ENCODE peak calls at places on chromosomes 11 and 22, in four cellular contexts. One of them, this sample, is unnamed.

GRCh38 chr11:76119032-76119431 is 87.3 kb downstream of the WNT11 start:
- DNase-seq in IMR-90: no peak
- DNase-seq in BE2C: no peak
- DNase-seq in heart right ventricle: no peak
- DNase-seq in this sample: no peak

GRCh38 chr22:38262051-38262795 is 10.6 kb downstream of the TMEM184B start:
- DNase-seq in IMR-90: no peak
- DNase-seq in BE2C: peak; percentile 51
- DNase-seq in heart right ventricle: peak; percentile 69
- DNase-seq in this sample: no peak

GRCh38 chr11:55920537-55920936 is 6.2 kb upstream of the OR5W2 start:
- DNase-seq in IMR-90: no peak
- DNase-seq in BE2C: no peak
- DNase-seq in heart right ventricle: no peak
- DNase-seq in this sample: no peak

GRCh38 chr11:60900673-60901404 is 5.5 kb downstream of the PRPF19 start:
- DNase-seq in IMR-90: no peak
- DNase-seq in BE2C: no peak
- DNase-seq in heart right ventricle: no peak
- DNase-seq in this sample: no peak

GRCh38 chr11:92149996-92150395 is 74.6 kb upstream of the FAT3 start:
- DNase-seq in IMR-90: peak; percentile 1
- DNase-seq in BE2C: no peak
- DNase-seq in heart right ventricle: no peak
- DNase-seq in this sample: peak; percentile 20

GRCh38 chr11:61102667-61103491 is 590 bp downstream of the CD5 start:
- DNase-seq in IMR-90: no peak
- DNase-seq in BE2C: no peak
- DNase-seq in heart right ventricle: no peak
- DNase-seq in this sample: no peak

GRCh38 chr11:21625982-21626381 is 566.9 kb upstream of the ANO5 start:
- DNase-seq in IMR-90: no peak
- DNase-seq in BE2C: no peak
- DNase-seq in heart right ventricle: no peak
- DNase-seq in this sample: no peak

GRCh38 chr22:38403806-38404205 is 51.2 kb downstream of the KCNJ4 start:
- DNase-seq in IMR-90: no peak
- DNase-seq in BE2C: no peak
- DNase-seq in heart right ventricle: no peak
- DNase-seq in this sample: no peak

GRCh38 chr11:34263462-34264186 is 94.2 kb downstream of the ABTB2 start:
- DNase-seq in IMR-90: peak; percentile 82
- DNase-seq in BE2C: peak; percentile 13
- DNase-seq in heart right ventricle: peak; percentile 59
- DNase-seq in this sample: peak; percentile 70

GRCh38 chr22:26590525-26590858 is 560 bp upstream of the TPST2 start:
- DNase-seq in IMR-90: no peak
- DNase-seq in BE2C: no peak
- DNase-seq in heart right ventricle: no peak
- DNase-seq in this sample: peak; percentile 65

GRCh38 chr11:77981346-77981947 is 13.0 kb downstream of the INTS4 start:
- DNase-seq in IMR-90: no peak
- DNase-seq in BE2C: no peak
- DNase-seq in heart right ventricle: no peak
- DNase-seq in this sample: peak; percentile 12

GRCh38 chr11:73520358-73521061 is 77.4 kb downstream of the FAM168A start:
- DNase-seq in IMR-90: peak; percentile 22
- DNase-seq in BE2C: no peak
- DNase-seq in heart right ventricle: no peak
- DNase-seq in this sample: peak; percentile 24

GRCh38 chr11:73586791-73587190 is 11.1 kb downstream of the FAM168A start:
- DNase-seq in IMR-90: no peak
- DNase-seq in BE2C: no peak
- DNase-seq in heart right ventricle: no peak
- DNase-seq in this sample: no peak

GRCh38 chr11:75371930-75372876 is 20.7 kb upstream of the ARRB1 start:
- DNase-seq in IMR-90: no peak
- DNase-seq in BE2C: no peak
- DNase-seq in heart right ventricle: no peak
- DNase-seq in this sample: no peak

GRCh38 chr11:66692446-66692845 is 14.8 kb upstream of the RBM4B start:
- DNase-seq in IMR-90: no peak
- DNase-seq in BE2C: no peak
- DNase-seq in heart right ventricle: no peak
- DNase-seq in this sample: no peak

GRCh38 chr22:46750861-46751260 is 11.6 kb upstream of the TBC1D22A start:
- DNase-seq in IMR-90: no peak
- DNase-seq in BE2C: no peak
- DNase-seq in heart right ventricle: peak; percentile 60
- DNase-seq in this sample: no peak

GRCh38 chr11:78905756-78906155 is 331.1 kb upstream of the NARS2 start:
- DNase-seq in IMR-90: no peak
- DNase-seq in BE2C: no peak
- DNase-seq in heart right ventricle: peak; percentile 44
- DNase-seq in this sample: no peak

GRCh38 chr11:763073-763463 is 14.2 kb downstream of the GATD1 start:
- DNase-seq in IMR-90: no peak
- DNase-seq in BE2C: no peak
- DNase-seq in heart right ventricle: no peak
- DNase-seq in this sample: no peak

GRCh38 chr11:97361812-97362378 is 972.1 kb downstream of the JRKL start:
- DNase-seq in IMR-90: no peak
- DNase-seq in BE2C: no peak
- DNase-seq in heart right ventricle: no peak
- DNase-seq in this sample: no peak

GRCh38 chr11:45858751-45859398 is 11.6 kb downstream of the CRY2 start:
- DNase-seq in IMR-90: no peak
- DNase-seq in BE2C: no peak
- DNase-seq in heart right ventricle: no peak
- DNase-seq in this sample: no peak

GRCh38 chr22:38870791-38871359 is 1.1 kb downstream of the CBX6 start:
- DNase-seq in IMR-90: no peak
- DNase-seq in BE2C: no peak
- DNase-seq in heart right ventricle: no peak
- DNase-seq in this sample: no peak

GRCh38 chr11:80523057-80523456 is 1082.2 kb upstream of the TENM4 start:
- DNase-seq in IMR-90: no peak
- DNase-seq in BE2C: no peak
- DNase-seq in heart right ventricle: no peak
- DNase-seq in this sample: no peak

GRCh38 chr22:35972559-35972958 is 56.1 kb downstream of the RBFOX2 start:
- DNase-seq in IMR-90: no peak
- DNase-seq in BE2C: no peak
- DNase-seq in heart right ventricle: no peak
- DNase-seq in this sample: peak; percentile 23

GRCh38 chr22:24325105-24325757 is 54.6 kb downstream of the SPECC1L start:
- DNase-seq in IMR-90: peak; percentile 92
- DNase-seq in BE2C: peak; percentile 27
- DNase-seq in heart right ventricle: no peak
- DNase-seq in this sample: peak; percentile 99

GRCh38 chr22:41517172-41518047 is 26.9 kb downstream of the POLR3H start:
- DNase-seq in IMR-90: peak; percentile 46
- DNase-seq in BE2C: peak; percentile 76
- DNase-seq in heart right ventricle: peak; percentile 61
- DNase-seq in this sample: peak; percentile 53

GRCh38 chr22:19648419-19648929 is 65.8 kb upstream of the SEPTIN5 start:
- DNase-seq in IMR-90: no peak
- DNase-seq in BE2C: no peak
- DNase-seq in heart right ventricle: no peak
- DNase-seq in this sample: no peak

GRCh38 chr11:74532496-74533246 is 39.1 kb upstream of the LIPT2 start:
- DNase-seq in IMR-90: no peak
- DNase-seq in BE2C: no peak
- DNase-seq in heart right ventricle: no peak
- DNase-seq in this sample: no peak

GRCh38 chr11:1157645-1158591 is at the start of gene MUC5AC:
- DNase-seq in IMR-90: no peak
- DNase-seq in BE2C: no peak
- DNase-seq in heart right ventricle: peak; percentile 8
- DNase-seq in this sample: no peak

GRCh38 chr22:36369922-36370781 is 17.6 kb downstream of the MYH9 start:
- DNase-seq in IMR-90: peak; percentile 41
- DNase-seq in BE2C: no peak
- DNase-seq in heart right ventricle: no peak
- DNase-seq in this sample: no peak

GRCh38 chr11:43561832-43562231 is 118.7 kb upstream of the HSD17B12 start:
- DNase-seq in IMR-90: no peak
- DNase-seq in BE2C: no peak
- DNase-seq in heart right ventricle: no peak
- DNase-seq in this sample: no peak

GRCh38 chr11:126853732-126854131 is 146.8 kb downstream of the KIRREL3 start:
- DNase-seq in IMR-90: peak; percentile 78
- DNase-seq in BE2C: no peak
- DNase-seq in heart right ventricle: no peak
- DNase-seq in this sample: no peak
- H3K4me3 ChIP-seq in IMR-90: no peak overlapping the region
- H3K4me3 ChIP-seq in BE2C: no peak overlapping the region
- H3K4me3 ChIP-seq in heart right ventricle: no peak overlapping the region
- H3K4me3 ChIP-seq in this sample: no peak overlapping the region

GRCh38 chr11:47870404-47870803 is 22.3 kb upstream of the NUP160 start:
- DNase-seq in IMR-90: no peak
- DNase-seq in BE2C: no peak
- DNase-seq in heart right ventricle: no peak
- DNase-seq in this sample: no peak
- TF ChIP-seq CTCF in IMR-90: no peak
- TF ChIP-seq CTCF in BE2C: no peak
- TF ChIP-seq CTCF in heart right ventricle: no peak
- TF ChIP-seq CTCF in this sample: no peak

GRCh38 chr11:122709042-122709760 is 53.7 kb downstream of the UBASH3B start:
- DNase-seq in IMR-90: peak; percentile 82
- DNase-seq in BE2C: no peak
- DNase-seq in heart right ventricle: no peak
- DNase-seq in this sample: peak; percentile 87
- H3K4me3 ChIP-seq in IMR-90: no peak overlapping the region
- H3K4me3 ChIP-seq in BE2C: no peak overlapping the region
- H3K4me3 ChIP-seq in heart right ventricle: no peak overlapping the region
- H3K4me3 ChIP-seq in this sample: peak overlapping the region; percentile 23

GRCh38 chr11:18172686-18173085 is at the start of gene MRGPRX4:
- DNase-seq in IMR-90: no peak
- DNase-seq in BE2C: no peak
- DNase-seq in heart right ventricle: no peak
- DNase-seq in this sample: no peak

GRCh38 chr11:18168372-18168771 is 4.3 kb upstream of the MRGPRX4 start:
- DNase-seq in IMR-90: no peak
- DNase-seq in BE2C: no peak
- DNase-seq in heart right ventricle: no peak
- DNase-seq in this sample: no peak

GRCh38 chr11:18173225-18173866 is 709 bp downstream of the MRGPRX4 start:
- DNase-seq in IMR-90: no peak
- DNase-seq in BE2C: no peak
- DNase-seq in heart right ventricle: no peak
- DNase-seq in this sample: no peak

DNA sequence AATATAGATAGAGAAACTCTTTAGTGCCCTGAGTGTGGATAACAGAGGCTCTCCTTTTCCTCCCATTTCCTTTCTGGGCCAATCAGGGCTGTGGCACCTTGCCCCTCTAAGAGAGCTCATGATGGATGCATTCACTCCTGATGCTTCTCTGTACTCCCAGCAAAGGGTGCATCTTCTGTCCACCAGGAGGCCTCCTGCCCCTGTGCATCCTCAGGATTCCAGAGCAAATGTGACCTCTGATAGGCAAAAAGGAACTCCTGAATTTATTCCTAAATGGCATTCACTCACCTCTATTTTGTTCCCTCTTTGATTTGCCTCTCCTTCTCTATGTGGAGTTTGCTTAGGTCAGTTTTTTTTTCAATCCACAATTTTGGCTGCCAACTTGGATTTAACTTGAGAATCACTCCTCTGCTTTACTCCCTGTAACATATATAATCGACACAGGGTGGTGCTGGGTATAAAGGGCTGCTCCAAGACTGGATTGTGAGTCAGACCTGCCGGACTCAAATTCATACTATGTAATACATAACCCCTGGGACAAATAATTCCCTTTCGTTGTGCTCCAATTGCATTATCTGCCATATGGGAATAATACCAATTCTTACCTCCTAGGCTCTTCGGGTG is 1.1 kb upstream of the MRGPRX4 start:
- DNase-seq in IMR-90: no peak
- DNase-seq in BE2C: peak; percentile 11
- DNase-seq in heart right ventricle: no peak
- DNase-seq in this sample: peak; percentile 33
- TF ChIP-seq CTCF in IMR-90: peak; percentile 32
- TF ChIP-seq CTCF in BE2C: peak; percentile 49
- TF ChIP-seq CTCF in heart right ventricle: peak; percentile 18
- TF ChIP-seq CTCF in this sample: peak; percentile 72

GRCh38 chr11:6925636-6926207 is 504 bp upstream of the ZNF215 start:
- DNase-seq in IMR-90: peak; percentile 16
- DNase-seq in BE2C: no peak
- DNase-seq in heart right ventricle: no peak
- DNase-seq in this sample: peak; percentile 8
- H3K4me3 ChIP-seq in IMR-90: peak overlapping the region; percentile 65
- H3K4me3 ChIP-seq in BE2C: peak overlapping the region; percentile 57
- H3K4me3 ChIP-seq in heart right ventricle: peak overlapping the region; percentile 39
- H3K4me3 ChIP-seq in this sample: peak overlapping the region; percentile 93

GRCh38 chr11:112634551-112634950 is 326.7 kb upstream of the NCAM1 start:
- DNase-seq in IMR-90: no peak
- DNase-seq in BE2C: no peak
- DNase-seq in heart right ventricle: no peak
- DNase-seq in this sample: peak; percentile 66
- TF ChIP-seq CTCF in IMR-90: no peak
- TF ChIP-seq CTCF in BE2C: no peak
- TF ChIP-seq CTCF in heart right ventricle: no peak
- TF ChIP-seq CTCF in this sample: peak; percentile 41

GRCh38 chr11:3381794-3382193 is 2.8 kb upstream of the ZNF195 start:
- DNase-seq in IMR-90: no peak
- DNase-seq in BE2C: no peak
- DNase-seq in heart right ventricle: no peak
- DNase-seq in this sample: no peak
- H3K4me3 ChIP-seq in IMR-90: no peak overlapping the region
- H3K4me3 ChIP-seq in BE2C: peak overlapping the region; percentile 46
- H3K4me3 ChIP-seq in heart right ventricle: no peak overlapping the region
- H3K4me3 ChIP-seq in this sample: peak overlapping the region; percentile 23

DNA sequence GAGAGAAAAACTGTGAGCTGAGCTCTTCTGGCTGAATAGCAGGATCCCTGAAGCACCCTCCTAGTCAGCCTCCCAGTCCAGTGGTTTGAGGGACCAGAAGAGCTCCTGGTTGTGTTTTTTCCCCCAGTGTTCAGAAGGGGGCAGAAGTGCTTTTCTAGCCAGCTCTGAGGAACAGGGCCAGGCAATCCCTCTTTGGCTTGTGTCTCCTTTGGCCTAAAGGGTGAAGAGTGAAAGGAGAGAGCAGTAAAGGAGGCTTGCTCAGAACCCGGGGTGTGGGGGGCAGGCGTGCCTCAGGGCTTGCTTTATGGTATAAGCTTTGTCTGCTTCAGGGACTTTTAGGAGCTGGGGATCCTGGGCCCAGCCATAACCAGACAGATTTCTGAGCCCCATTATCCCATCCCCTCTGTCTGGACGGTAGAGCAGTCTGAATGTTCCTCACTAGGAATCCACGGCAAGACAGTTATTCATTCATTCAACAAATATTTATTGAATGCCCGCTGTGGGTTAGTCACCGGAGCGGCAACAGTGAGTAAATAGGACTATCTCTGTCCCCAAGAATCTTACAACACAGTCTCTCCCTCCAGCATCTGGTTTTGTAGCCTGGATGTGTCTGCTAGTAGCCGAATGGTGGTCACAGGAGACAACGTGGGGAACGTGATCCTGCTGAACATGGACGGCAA is 14.5 kb downstream of the ACP2 start:
- DNase-seq in IMR-90: peak; percentile 67
- DNase-seq in BE2C: peak; percentile 29
- DNase-seq in heart right ventricle: peak; percentile 25
- DNase-seq in this sample: peak; percentile 80
- TF ChIP-seq CTCF in IMR-90: peak; percentile 50
- TF ChIP-seq CTCF in BE2C: peak; percentile 41
- TF ChIP-seq CTCF in heart right ventricle: peak; percentile 58
- TF ChIP-seq CTCF in this sample: peak; percentile 56

This sample was measured in AG10803.